ENCODE peak calls at places on chromosome 22, in five cellular contexts. U is stomach, A is PC-9, G is cardiac muscle cell, B is A673. W is an unnamed sample.

GRCh38 chr22:43833286-43834240 is 21.5 kb upstream of the EFCAB6 start:
- DNase-seq in B (no peak), G (peak), U (no peak), A (no peak), W (no peak)

GRCh38 chr22:49657275-49657973 is 170.2 kb downstream of the BRD1 start:
- DNase-seq in U (peak), A (no peak), B (no peak), G (no peak), W (peak)

GRCh38 chr22:46045459-46046298 is 68.7 kb upstream of the WNT7B start:
- DNase-seq in B (no peak), G (no peak), U (peak), A (no peak), W (no peak)

GRCh38 chr22:47294222-47294532 is 531.7 kb downstream of the TBC1D22A start:
- DNase-seq in U (peak), G (no peak), A (no peak), B (no peak), W (no peak)

GRCh38 chr22:35102663-35103062 is 36.7 kb downstream of the ISX start:
- DNase-seq in U (no peak), A (peak), B (peak), G (peak), W (no peak)

GRCh38 chr22:34454598-34454997 is 534.3 kb upstream of the LARGE1 start:
- DNase-seq in G (no peak), B (no peak), A (no peak), U (no peak), W (no peak)

GRCh38 chr22:47221840-47222615 is 459.6 kb downstream of the TBC1D22A start:
- DNase-seq in U (no peak), G (no peak), B (no peak), A (no peak), W (no peak)

GRCh38 chr22:25062378-25063095 is 110.0 kb downstream of the KIAA1671 start:
- DNase-seq in A (no peak), U (no peak), B (no peak), G (no peak), W (peak)

GRCh38 chr22:46577361-46578249 is 40.2 kb upstream of the CELSR1 start:
- DNase-seq in G (no peak), U (no peak), A (no peak), B (no peak), W (peak)

GRCh38 chr22:45254388-45254787 is 13.7 kb upstream of the KIAA0930 start:
- DNase-seq in U (no peak), G (no peak), A (no peak), B (no peak), W (peak)

GRCh38 chr22:46083383-46084350 is 66.7 kb upstream of the PPARA start:
- DNase-seq in U (peak), G (no peak), B (no peak), A (no peak), W (no peak)

GRCh38 chr22:33112606-33113005 is 54.4 kb upstream of the SYN3 start:
- DNase-seq in B (no peak), G (peak), U (no peak), A (no peak), W (no peak)

GRCh38 chr22:49362393-49362792 is 465.3 kb downstream of the BRD1 start:
- DNase-seq in G (no peak), A (no peak), U (peak), B (no peak), W (no peak)

GRCh38 chr22:24550028-24550901 is 4.7 kb downstream of the GUCD1 start:
- DNase-seq in A (no peak), U (peak), B (no peak), G (no peak), W (no peak)

GRCh38 chr22:22122348-22123117 is 122.1 kb upstream of the VPREB1 start:
- DNase-seq in U (no peak), B (no peak), G (no peak), A (no peak), W (no peak)

GRCh38 chr22:45503816-45504702 is 1.4 kb downstream of the FBLN1 start:
- DNase-seq in G (no peak), A (no peak), B (peak), U (no peak), W (peak)

GRCh38 chr22:29469755-29470154 is 10.3 kb upstream of the NEFH start:
- DNase-seq in A (no peak), U (no peak), G (peak), B (no peak), W (no peak)

GRCh38 chr22:16717699-16718558 is 107.3 kb downstream of the XKR3 start:
- DNase-seq in B (no peak), U (no peak), A (no peak), G (no peak), W (no peak)
- TF ChIP-seq CTCF in B (no peak), U (no peak), A (no peak), G (no peak), W (no peak)

GRCh38 chr22:20968281-20968977 is 1.4 kb downstream of the AIFM3 start:
- DNase-seq in A (no peak), G (no peak), U (no peak), B (no peak), W (no peak)

GRCh38 chr22:20965888-20966855 is 883 bp upstream of the AIFM3 start:
- DNase-seq in A (no peak), B (no peak), U (no peak), G (no peak), W (no peak)

GRCh38 chr22:20965104-20965887 is 1.8 kb upstream of the AIFM3 start:
- DNase-seq in G (peak), A (no peak), U (no peak), B (no peak), W (no peak)

GRCh38 chr22:20966883-20967696 is at the start of gene AIFM3:
- DNase-seq in A (no peak), U (no peak), B (no peak), G (no peak), W (no peak)

DNA sequence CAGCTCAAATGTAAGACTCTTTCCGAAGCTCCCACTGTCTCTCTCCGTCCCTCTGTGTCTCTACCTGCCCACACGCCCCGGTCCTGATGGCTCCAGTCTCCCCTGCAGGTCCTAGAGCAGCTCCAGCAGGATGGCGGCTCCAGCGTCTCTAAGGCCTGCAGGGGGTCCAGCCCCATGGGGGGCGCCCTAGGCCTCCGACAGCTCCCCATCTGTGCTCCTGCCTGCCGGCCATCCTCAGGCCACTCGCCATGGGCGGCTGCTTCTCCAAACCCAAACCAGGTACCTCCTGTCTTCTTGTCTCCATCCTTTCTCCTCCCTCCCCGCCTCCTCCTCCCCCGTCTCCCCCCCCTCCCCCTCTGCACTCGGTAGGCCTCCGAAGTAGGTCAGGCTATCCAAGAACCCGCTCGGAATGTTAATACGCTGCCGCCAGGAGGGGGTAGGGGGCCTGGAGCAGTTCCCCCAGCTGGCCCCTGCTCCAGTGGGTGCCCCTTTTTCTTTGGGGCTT is 694 bp downstream of the AIFM3 start:
- DNase-seq in B (no peak), G (no peak), U (no peak), A (no peak), W (no peak)
- TF ChIP-seq CTCF in B (no peak), G (no peak), U (no peak), A (no peak), W (no peak)

GRCh38 chr22:36734171-36735058 is 30.9 kb upstream of the CACNG2 start:
- DNase-seq in U (peak), G (no peak), B (no peak), A (no peak), W (no peak)
- TF ChIP-seq CTCF in U (no peak), G (no peak), B (no peak), A (no peak), W (no peak)

DNA sequence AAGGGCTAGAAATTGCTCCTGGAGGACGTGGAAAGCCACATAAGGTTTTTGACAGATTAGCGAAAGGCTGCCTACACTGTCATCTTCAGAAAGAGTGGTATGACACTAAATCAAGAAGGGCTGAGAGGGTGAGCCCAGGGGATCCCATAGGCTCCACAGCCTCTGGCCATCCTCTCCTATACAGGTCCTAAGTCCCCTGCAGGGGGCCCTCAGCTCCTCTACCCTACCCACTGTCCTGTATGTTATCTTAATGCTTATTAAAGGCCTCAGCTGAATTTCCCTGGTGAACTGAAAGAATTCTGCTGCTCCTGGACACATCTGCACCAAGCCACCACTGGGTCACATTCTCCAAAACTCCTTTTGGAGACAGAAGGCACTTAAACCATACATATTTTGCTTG is 7.9 kb downstream of the KLHL22 start:
- DNase-seq in B (no peak), U (no peak), G (no peak), A (no peak), W (no peak)
- TF ChIP-seq CTCF in B (no peak), U (no peak), G (no peak), A (no peak), W (no peak)

DNA sequence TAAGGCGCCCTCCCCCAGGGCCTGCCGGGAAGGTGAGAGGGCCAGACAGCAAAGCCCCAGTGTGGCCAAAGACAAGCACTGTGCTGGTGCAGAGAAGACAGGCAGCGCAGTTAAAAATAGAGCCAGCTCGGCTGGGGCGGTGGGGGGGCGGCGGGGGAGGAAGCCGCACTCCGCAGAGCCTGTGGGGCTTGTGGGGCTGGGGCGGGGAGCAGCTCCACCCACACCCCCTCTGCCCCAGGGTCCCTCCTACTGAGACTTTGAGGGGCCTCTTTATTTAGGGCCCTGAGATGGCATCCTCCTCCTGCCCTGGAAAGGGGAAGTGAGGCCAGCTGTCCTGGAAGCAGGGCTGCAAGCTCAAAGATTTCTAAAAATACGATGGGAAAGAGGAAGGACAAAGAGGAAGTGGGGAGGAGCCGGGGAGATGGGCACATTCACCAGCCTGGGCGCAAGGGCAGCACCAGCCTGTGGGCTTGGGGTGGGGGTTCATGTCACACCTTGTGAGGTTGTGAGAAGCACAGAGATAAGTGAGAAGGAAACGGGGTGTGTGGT is 2.6 kb downstream of the CYTH4 start:
- DNase-seq in U (peak), B (no peak), G (peak), A (no peak), W (peak)
- TF ChIP-seq CTCF in U (no peak), B (no peak), G (no peak), A (no peak), W (no peak)

DNA sequence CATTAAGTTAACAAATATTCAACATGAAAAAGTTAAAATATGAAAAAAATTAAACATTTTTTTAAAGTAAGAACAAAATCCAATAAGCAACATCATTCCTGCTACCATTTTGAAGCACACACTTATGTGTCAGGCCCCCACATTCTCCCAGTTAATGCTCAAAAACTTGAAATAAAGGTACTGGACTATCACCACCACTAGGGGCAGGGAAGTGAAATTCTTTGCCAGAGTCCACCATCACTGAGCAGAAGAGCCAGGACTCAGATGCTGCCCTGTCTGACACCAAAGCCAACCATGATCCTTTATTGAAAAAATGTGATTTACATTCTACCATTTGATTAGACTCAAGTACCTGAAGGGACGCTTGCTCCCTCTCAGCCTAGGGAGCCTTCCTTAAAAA is 39.1 kb downstream of the PITPNB start:
- DNase-seq in A (no peak), U (no peak), B (peak), G (peak), W (peak)
- TF ChIP-seq CTCF in A (peak), U (no peak), B (peak), G (peak), W (no peak)

GRCh38 chr22:41574847-41575381 is 14.1 kb downstream of the CSDC2 start:
- DNase-seq in U (peak), A (no peak), B (no peak), G (no peak), W (no peak)

GRCh38 chr22:41578818-41579217 is 10.8 kb downstream of the PMM1 start:
- DNase-seq in A (no peak), U (no peak), B (no peak), G (no peak), W (no peak)

GRCh38 chr22:41578114-41578513 is 11.5 kb downstream of the PMM1 start:
- DNase-seq in U (no peak), A (no peak), G (no peak), B (no peak), W (no peak)

GRCh38 chr22:41575533-41575932 is 14.1 kb downstream of the PMM1 start:
- DNase-seq in G (no peak), A (no peak), U (no peak), B (no peak), W (no peak)

GRCh38 chr22:41576877-41577276 is 12.8 kb downstream of the PMM1 start:
- DNase-seq in A (peak), G (peak), U (peak), B (peak), W (peak)
- TF ChIP-seq CTCF in A (peak), G (peak), U (no peak), B (peak), W (peak)

DNA sequence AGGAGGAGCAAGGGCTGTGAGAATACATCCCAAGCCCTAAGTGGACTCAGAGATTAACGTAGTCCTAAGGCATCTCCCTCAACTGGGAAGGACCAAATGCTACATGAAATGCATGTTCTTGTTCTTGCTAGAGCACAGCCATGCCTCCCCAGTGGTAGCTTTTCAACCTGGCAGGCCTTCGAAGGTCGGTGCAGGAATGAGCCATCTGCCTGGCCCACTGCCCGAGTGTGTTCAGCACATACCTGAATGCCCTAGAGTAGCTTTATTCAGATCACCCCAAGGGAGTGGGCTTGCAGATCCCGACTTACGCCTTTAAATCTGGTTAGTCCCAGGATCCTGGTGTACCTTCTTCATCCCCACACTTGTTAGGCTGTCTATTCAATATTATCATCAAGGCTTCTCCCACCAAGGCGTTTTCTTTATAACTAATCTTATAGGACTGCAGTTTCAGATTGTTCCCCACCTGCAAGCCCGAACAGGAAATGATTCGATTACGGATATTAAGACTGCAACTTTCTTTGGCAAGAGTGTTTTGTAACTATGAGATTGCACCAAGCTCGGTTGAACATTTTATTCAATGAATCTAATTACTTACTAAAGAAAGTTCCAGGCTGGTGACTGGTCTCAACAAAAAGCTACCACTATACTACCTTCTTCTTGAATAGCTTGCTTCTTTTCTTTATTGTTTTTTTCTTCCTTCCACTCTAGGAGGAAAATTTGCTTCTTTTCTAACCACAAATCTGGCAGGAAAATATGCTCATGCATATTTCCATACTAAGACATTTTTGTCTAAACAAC is 115.6 kb downstream of the SGSM3 start:
- DNase-seq in A (no peak), G (no peak), B (peak), U (no peak), W (no peak)
- TF ChIP-seq CTCF in A (no peak), G (no peak), B (no peak), U (no peak), W (no peak)

GRCh38 chr22:26986884-26987283 is 329.5 kb downstream of the MIAT start:
- DNase-seq in B (peak), G (no peak), U (no peak), A (no peak), W (no peak)

GRCh38 chr22:26994801-26995200 is 337.4 kb downstream of the MIAT start:
- DNase-seq in A (no peak), U (no peak), B (no peak), G (no peak), W (no peak)

GRCh38 chr22:26992556-26992955 is 335.2 kb downstream of the MIAT start:
- DNase-seq in A (no peak), B (no peak), G (no peak), U (no peak), W (no peak)

GRCh38 chr22:26986051-26986881 is 328.9 kb downstream of the MIAT start:
- DNase-seq in B (peak), A (no peak), G (no peak), U (no peak), W (no peak)

DNA sequence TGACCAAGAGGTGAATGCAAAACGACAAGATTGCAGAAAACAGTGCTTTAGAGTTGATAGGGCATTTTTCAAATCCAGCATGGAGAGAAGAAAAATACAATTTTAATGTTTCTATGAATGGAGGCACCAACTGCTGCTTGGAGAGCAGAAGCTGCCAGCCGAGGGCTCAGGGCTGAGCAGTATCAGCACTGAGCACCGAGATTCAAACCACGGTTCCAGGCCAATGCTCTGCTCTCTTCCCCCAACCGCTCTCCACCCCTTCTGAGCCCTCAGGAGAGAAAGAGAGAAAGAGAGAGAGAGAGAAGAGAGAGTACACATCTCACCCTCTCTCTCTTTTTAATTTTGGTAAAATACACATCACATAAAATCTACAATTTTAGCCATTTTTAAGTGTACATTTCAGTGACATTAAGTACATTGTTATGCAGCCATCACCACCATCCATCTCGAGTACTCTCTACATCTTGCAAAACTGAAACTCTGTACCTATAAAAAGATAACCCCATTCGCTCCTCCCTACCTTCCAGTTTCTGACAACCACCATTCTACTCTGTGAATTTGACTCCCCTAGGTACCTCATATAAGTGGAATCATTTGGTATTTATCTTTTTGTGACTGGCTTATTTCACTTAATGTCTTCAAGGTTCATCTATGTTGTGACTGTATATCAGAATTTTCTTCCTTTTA is 333.3 kb downstream of the MIAT start:
- DNase-seq in B (no peak), A (no peak), U (no peak), G (no peak), W (no peak)
- TF ChIP-seq CTCF in B (no peak), A (no peak), U (no peak), G (no peak), W (no peak)